ENCODE peak calls at places on chromosome 2, in eight cellular contexts. One of them, this sample, is unnamed.

GRCh38 chr2:46984034-46984433 is 68.4 kb upstream of the MCFD2 start:
- DNase-seq in NCI-H1092: no peak
- DNase-seq in activated CD4-positive, alpha-beta T cell treated with anti-CD3 and anti-CD28 coated beads, Interleukin-2, amount 10 ng/mL, durations not matched to agents 7 days and 5 days: no peak
- DNase-seq in NCI-H510A treated with DMSO at 0.1 percent for 48 hours: no peak
- DNase-seq in GM23338: no peak
- DNase-seq in AG08395: no peak
- DNase-seq in progenitor cell of endocrine pancreas: no peak
- DNase-seq in choroid plexus epithelial cell: no peak
- DNase-seq in this sample: no peak

GRCh38 chr2:12769492-12770105 is 52.9 kb downstream of the TRIB2 start:
- DNase-seq in NCI-H510A treated with DMSO at 0.1 percent for 48 hours: no peak
- DNase-seq in choroid plexus epithelial cell: peak
- DNase-seq in activated CD4-positive, alpha-beta T cell treated with anti-CD3 and anti-CD28 coated beads, Interleukin-2, amount 10 ng/mL, durations not matched to agents 7 days and 5 days: no peak
- DNase-seq in GM23338: peak
- DNase-seq in AG08395: peak
- DNase-seq in NCI-H1092: no peak
- DNase-seq in progenitor cell of endocrine pancreas: no peak
- DNase-seq in this sample: no peak

GRCh38 chr2:10544252-10544651 is 96.1 kb upstream of the ODC1 start:
- DNase-seq in GM23338: no peak
- DNase-seq in activated CD4-positive, alpha-beta T cell treated with anti-CD3 and anti-CD28 coated beads, Interleukin-2, amount 10 ng/mL, durations not matched to agents 7 days and 5 days: no peak
- DNase-seq in progenitor cell of endocrine pancreas: no peak
- DNase-seq in AG08395: no peak
- DNase-seq in choroid plexus epithelial cell: peak
- DNase-seq in NCI-H510A treated with DMSO at 0.1 percent for 48 hours: no peak
- DNase-seq in NCI-H1092: no peak
- DNase-seq in this sample: no peak

GRCh38 chr2:43114210-43114609 is 112.2 kb downstream of the ZFP36L2 start:
- DNase-seq in NCI-H1092: no peak
- DNase-seq in progenitor cell of endocrine pancreas: no peak
- DNase-seq in choroid plexus epithelial cell: peak
- DNase-seq in activated CD4-positive, alpha-beta T cell treated with anti-CD3 and anti-CD28 coated beads, Interleukin-2, amount 10 ng/mL, durations not matched to agents 7 days and 5 days: no peak
- DNase-seq in GM23338: no peak
- DNase-seq in AG08395: no peak
- DNase-seq in NCI-H510A treated with DMSO at 0.1 percent for 48 hours: no peak
- DNase-seq in this sample: no peak

GRCh38 chr2:42879913-42880737 is 87.7 kb upstream of the HAAO start:
- DNase-seq in NCI-H510A treated with DMSO at 0.1 percent for 48 hours: no peak
- DNase-seq in AG08395: no peak
- DNase-seq in choroid plexus epithelial cell: peak
- DNase-seq in GM23338: peak
- DNase-seq in NCI-H1092: no peak
- DNase-seq in activated CD4-positive, alpha-beta T cell treated with anti-CD3 and anti-CD28 coated beads, Interleukin-2, amount 10 ng/mL, durations not matched to agents 7 days and 5 days: no peak
- DNase-seq in progenitor cell of endocrine pancreas: no peak
- DNase-seq in this sample: no peak

GRCh38 chr2:22153974-22154373 is 1030.2 kb downstream of the TDRD15 start:
- DNase-seq in activated CD4-positive, alpha-beta T cell treated with anti-CD3 and anti-CD28 coated beads, Interleukin-2, amount 10 ng/mL, durations not matched to agents 7 days and 5 days: no peak
- DNase-seq in choroid plexus epithelial cell: no peak
- DNase-seq in GM23338: no peak
- DNase-seq in NCI-H1092: no peak
- DNase-seq in NCI-H510A treated with DMSO at 0.1 percent for 48 hours: no peak
- DNase-seq in AG08395: no peak
- DNase-seq in progenitor cell of endocrine pancreas: no peak
- DNase-seq in this sample: no peak

GRCh38 chr2:216572582-216573578 is 60.3 kb upstream of the IGFBP2 start:
- DNase-seq in activated CD4-positive, alpha-beta T cell treated with anti-CD3 and anti-CD28 coated beads, Interleukin-2, amount 10 ng/mL, durations not matched to agents 7 days and 5 days: no peak
- DNase-seq in NCI-H510A treated with DMSO at 0.1 percent for 48 hours: no peak
- DNase-seq in progenitor cell of endocrine pancreas: no peak
- DNase-seq in GM23338: no peak
- DNase-seq in NCI-H1092: no peak
- DNase-seq in choroid plexus epithelial cell: peak
- DNase-seq in AG08395: peak
- DNase-seq in this sample: peak

GRCh38 chr2:239462671-239463506 is 62.1 kb upstream of the HDAC4 start:
- DNase-seq in NCI-H510A treated with DMSO at 0.1 percent for 48 hours: no peak
- DNase-seq in AG08395: no peak
- DNase-seq in activated CD4-positive, alpha-beta T cell treated with anti-CD3 and anti-CD28 coated beads, Interleukin-2, amount 10 ng/mL, durations not matched to agents 7 days and 5 days: no peak
- DNase-seq in progenitor cell of endocrine pancreas: peak
- DNase-seq in NCI-H1092: no peak
- DNase-seq in choroid plexus epithelial cell: no peak
- DNase-seq in GM23338: no peak
- DNase-seq in this sample: peak

GRCh38 chr2:133652407-133652806 is 84.1 kb upstream of the NCKAP5 start:
- DNase-seq in activated CD4-positive, alpha-beta T cell treated with anti-CD3 and anti-CD28 coated beads, Interleukin-2, amount 10 ng/mL, durations not matched to agents 7 days and 5 days: no peak
- DNase-seq in AG08395: no peak
- DNase-seq in NCI-H510A treated with DMSO at 0.1 percent for 48 hours: no peak
- DNase-seq in progenitor cell of endocrine pancreas: no peak
- DNase-seq in NCI-H1092: no peak
- DNase-seq in GM23338: no peak
- DNase-seq in choroid plexus epithelial cell: peak
- DNase-seq in this sample: no peak

GRCh38 chr2:64283641-64284371 is 139.6 kb upstream of the PELI1 start:
- DNase-seq in choroid plexus epithelial cell: peak
- DNase-seq in NCI-H1092: no peak
- DNase-seq in activated CD4-positive, alpha-beta T cell treated with anti-CD3 and anti-CD28 coated beads, Interleukin-2, amount 10 ng/mL, durations not matched to agents 7 days and 5 days: peak
- DNase-seq in GM23338: no peak
- DNase-seq in progenitor cell of endocrine pancreas: no peak
- DNase-seq in AG08395: peak
- DNase-seq in NCI-H510A treated with DMSO at 0.1 percent for 48 hours: peak
- DNase-seq in this sample: no peak

GRCh38 chr2:43759195-43759594 is 14.6 kb upstream of the DYNC2LI1 start:
- DNase-seq in GM23338: no peak
- DNase-seq in activated CD4-positive, alpha-beta T cell treated with anti-CD3 and anti-CD28 coated beads, Interleukin-2, amount 10 ng/mL, durations not matched to agents 7 days and 5 days: no peak
- DNase-seq in NCI-H1092: no peak
- DNase-seq in progenitor cell of endocrine pancreas: no peak
- DNase-seq in choroid plexus epithelial cell: peak
- DNase-seq in NCI-H510A treated with DMSO at 0.1 percent for 48 hours: no peak
- DNase-seq in AG08395: peak
- DNase-seq in this sample: no peak

GRCh38 chr2:27170569-27171337 is 21.9 kb downstream of the TCF23 start:
- DNase-seq in NCI-H510A treated with DMSO at 0.1 percent for 48 hours: no peak
- DNase-seq in progenitor cell of endocrine pancreas: no peak
- DNase-seq in GM23338: no peak
- DNase-seq in activated CD4-positive, alpha-beta T cell treated with anti-CD3 and anti-CD28 coated beads, Interleukin-2, amount 10 ng/mL, durations not matched to agents 7 days and 5 days: no peak
- DNase-seq in choroid plexus epithelial cell: no peak
- DNase-seq in AG08395: no peak
- DNase-seq in NCI-H1092: no peak
- DNase-seq in this sample: no peak

GRCh38 chr2:239374896-239375277 is 25.9 kb downstream of the HDAC4 start:
- DNase-seq in choroid plexus epithelial cell: no peak
- DNase-seq in NCI-H1092: no peak
- DNase-seq in NCI-H510A treated with DMSO at 0.1 percent for 48 hours: no peak
- DNase-seq in progenitor cell of endocrine pancreas: no peak
- DNase-seq in AG08395: no peak
- DNase-seq in activated CD4-positive, alpha-beta T cell treated with anti-CD3 and anti-CD28 coated beads, Interleukin-2, amount 10 ng/mL, durations not matched to agents 7 days and 5 days: no peak
- DNase-seq in GM23338: peak
- DNase-seq in this sample: no peak

GRCh38 chr2:101022221-101022620 is 20.1 kb downstream of the RPL31 start:
- DNase-seq in progenitor cell of endocrine pancreas: no peak
- DNase-seq in NCI-H1092: no peak
- DNase-seq in activated CD4-positive, alpha-beta T cell treated with anti-CD3 and anti-CD28 coated beads, Interleukin-2, amount 10 ng/mL, durations not matched to agents 7 days and 5 days: no peak
- DNase-seq in AG08395: no peak
- DNase-seq in GM23338: no peak
- DNase-seq in NCI-H510A treated with DMSO at 0.1 percent for 48 hours: no peak
- DNase-seq in choroid plexus epithelial cell: no peak
- DNase-seq in this sample: no peak

GRCh38 chr2:69935011-69935410 is 20.1 kb downstream of the MXD1 start:
- DNase-seq in AG08395: no peak
- DNase-seq in choroid plexus epithelial cell: no peak
- DNase-seq in activated CD4-positive, alpha-beta T cell treated with anti-CD3 and anti-CD28 coated beads, Interleukin-2, amount 10 ng/mL, durations not matched to agents 7 days and 5 days: no peak
- DNase-seq in progenitor cell of endocrine pancreas: no peak
- DNase-seq in GM23338: no peak
- DNase-seq in NCI-H1092: no peak
- DNase-seq in NCI-H510A treated with DMSO at 0.1 percent for 48 hours: no peak
- DNase-seq in this sample: no peak

GRCh38 chr2:172698041-172698863 is 37.4 kb upstream of the RAPGEF4 start:
- DNase-seq in AG08395: peak
- DNase-seq in activated CD4-positive, alpha-beta T cell treated with anti-CD3 and anti-CD28 coated beads, Interleukin-2, amount 10 ng/mL, durations not matched to agents 7 days and 5 days: peak
- DNase-seq in NCI-H510A treated with DMSO at 0.1 percent for 48 hours: no peak
- DNase-seq in NCI-H1092: no peak
- DNase-seq in progenitor cell of endocrine pancreas: no peak
- DNase-seq in choroid plexus epithelial cell: peak
- DNase-seq in GM23338: no peak
- DNase-seq in this sample: no peak

GRCh38 chr2:160338891-160339290 is 138.8 kb upstream of the ITGB6 start:
- DNase-seq in NCI-H510A treated with DMSO at 0.1 percent for 48 hours: no peak
- DNase-seq in progenitor cell of endocrine pancreas: no peak
- DNase-seq in choroid plexus epithelial cell: peak
- DNase-seq in GM23338: no peak
- DNase-seq in AG08395: peak
- DNase-seq in NCI-H1092: no peak
- DNase-seq in activated CD4-positive, alpha-beta T cell treated with anti-CD3 and anti-CD28 coated beads, Interleukin-2, amount 10 ng/mL, durations not matched to agents 7 days and 5 days: no peak
- DNase-seq in this sample: no peak

This sample was measured in colonic mucosa.